ENCODE peak calls at places on chromosomes 4 and X, in nine cellular contexts. D, J, O, H, W, B, T, Q and P are unnamed samples.

GRCh38 chr4:64158648-64159326 is 250.5 kb downstream of the TECRL start:
- DNase-seq in D (no peak), J (peak), O (peak), H (no peak), W (peak), B (peak), T (peak), Q (no peak), P (no peak)

GRCh38 chrX:105744946-105745345 is 77.4 kb upstream of the NRK start:
- DNase-seq in D (no peak), J (no peak), O (no peak), H (no peak), W (no peak), B (no peak), T (no peak), Q (no peak), P (no peak)

GRCh38 chrX:134580947-134581346 is 77.3 kb downstream of the PLAC1 start:
- DNase-seq in D (no peak), J (no peak), O (no peak), H (no peak), W (no peak), B (no peak), T (no peak), Q (no peak), P (no peak)

GRCh38 chrX:48560056-48560455 is 14.2 kb upstream of the RBM3 start:
- DNase-seq in D (no peak), J (no peak), O (no peak), H (no peak), W (no peak), B (no peak), T (no peak), Q (no peak), P (no peak)

GRCh38 chr4:162791321-162791720 is 375.4 kb downstream of the NAF1 start:
- DNase-seq in D (no peak), J (no peak), O (no peak), H (no peak), W (no peak), B (no peak), T (no peak), Q (no peak), P (no peak)

GRCh38 chrX:106802063-106802387 is 448 bp upstream of the TBC1D8B start:
- DNase-seq in D (no peak), J (no peak), O (no peak), H (no peak), W (no peak), B (no peak), T (no peak), Q (no peak), P (no peak)

GRCh38 chr4:98447648-98448047 is 186.5 kb downstream of the RAP1GDS1 start:
- DNase-seq in D (no peak), J (no peak), O (no peak), H (no peak), W (peak), B (no peak), T (no peak), Q (no peak), P (no peak)

GRCh38 chr4:140813804-140814203 is 57.6 kb upstream of the TBC1D9 start:
- DNase-seq in D (no peak), J (no peak), O (no peak), H (no peak), W (no peak), B (no peak), T (no peak), Q (no peak), P (no peak)

GRCh38 chrX:41293269-41293668 is 40.7 kb upstream of the DDX3X start:
- DNase-seq in D (no peak), J (no peak), O (no peak), H (no peak), W (peak), B (no peak), T (no peak), Q (no peak), P (no peak)

GRCh38 chr4:30429813-30430466 is 290.2 kb upstream of the PCDH7 start:
- DNase-seq in D (no peak), J (no peak), O (peak), H (no peak), W (no peak), B (peak), T (no peak), Q (no peak), P (no peak)

GRCh38 chr4:128830906-128831525 is 21.5 kb downstream of the JADE1 start:
- DNase-seq in D (no peak), J (no peak), O (no peak), H (no peak), W (peak), B (no peak), T (no peak), Q (no peak), P (no peak)

GRCh38 chrX:97290199-97290598 is 406.5 kb downstream of the RPA4 start:
- DNase-seq in D (no peak), J (no peak), O (peak), H (no peak), W (peak), B (no peak), T (no peak), Q (no peak), P (no peak)

GRCh38 chr4:20292739-20293138 is 41.0 kb downstream of the SLIT2 start:
- DNase-seq in D (no peak), J (no peak), O (no peak), H (no peak), W (no peak), B (no peak), T (no peak), Q (no peak), P (no peak)

GRCh38 chr4:78644063-78644691 is 92.6 kb downstream of the ANXA3 start:
- DNase-seq in D (no peak), J (no peak), O (no peak), H (no peak), W (no peak), B (no peak), T (no peak), Q (no peak), P (no peak)
- H3K4me3 ChIP-seq in D (no peak), J (no peak), O (no peak), H (no peak), W (no peak), B (no peak), T (no peak), Q (no peak), P (no peak)

DNA sequence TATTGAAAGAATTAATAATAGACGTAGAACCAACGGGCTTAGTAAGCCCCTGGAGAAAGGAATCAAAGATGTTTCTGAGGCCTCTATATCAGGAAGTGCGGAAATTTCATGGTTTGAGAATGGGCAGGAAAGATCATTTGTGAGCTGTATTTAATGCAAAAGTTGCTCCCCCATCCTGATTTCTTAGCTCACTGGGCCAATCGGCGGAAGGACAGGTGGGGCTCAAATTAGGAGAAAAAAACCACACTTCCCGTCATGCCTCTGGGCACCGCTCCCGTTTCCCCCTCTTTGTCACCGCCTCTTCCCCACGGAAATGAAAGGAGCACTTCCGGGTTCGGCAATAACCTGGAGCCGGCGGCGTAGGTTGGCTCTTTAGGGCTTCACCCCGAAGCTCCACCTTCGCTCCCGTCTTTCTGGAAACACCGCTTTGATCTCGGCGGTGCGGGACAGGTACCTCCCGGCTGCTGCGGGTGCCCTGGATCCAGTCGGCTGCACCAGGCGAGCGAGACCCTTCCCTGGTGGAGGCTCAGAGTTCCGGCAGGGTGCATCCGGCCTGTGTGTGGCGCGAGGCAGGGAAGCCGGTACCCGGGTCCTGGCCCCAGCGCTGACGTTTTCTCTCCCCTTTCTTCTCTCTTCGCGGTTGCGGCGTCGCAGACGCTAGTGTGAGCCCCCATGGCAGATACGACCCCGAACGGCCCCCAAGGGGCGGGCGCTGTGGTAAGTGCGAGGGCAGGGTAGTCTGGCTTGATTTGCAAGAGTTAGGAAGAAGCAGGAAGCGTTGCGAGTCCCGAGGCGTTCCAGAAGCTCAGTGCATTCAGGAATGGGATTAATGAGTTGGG is at the start of gene TMEM33:
- DNase-seq in D (peak), J (peak), O (peak), H (peak), W (peak), B (peak), T (peak), Q (peak), P (peak)
- TF ChIP-seq CTCF in D (peak), J (no peak), O (peak), H (peak), W (no peak), B (no peak), T (no peak), Q (no peak), P (peak)

GRCh38 chr4:113742643-113743042 is 18.9 kb downstream of the CAMK2D start:
- DNase-seq in D (no peak), J (no peak), O (no peak), H (no peak), W (no peak), B (no peak), T (no peak), Q (no peak), P (no peak)
- H3K4me3 ChIP-seq in D (no peak), J (no peak), O (no peak), H (no peak), W (no peak), B (no peak), T (no peak), Q (no peak), P (no peak)

GRCh38 chrX:23820235-23820782 is 37.3 kb downstream of the SAT1 start:
- DNase-seq in D (no peak), J (no peak), O (no peak), H (no peak), W (no peak), B (no peak), T (no peak), Q (no peak), P (no peak)
- TF ChIP-seq CTCF in D (no peak), J (no peak), O (no peak), H (no peak), W (no peak), B (no peak), T (no peak), Q (no peak), P (no peak)

GRCh38 chrX:375181-376036 is 11.3 kb downstream of the PPP2R3B start:
- DNase-seq in D (no peak), J (no peak), O (no peak), H (no peak), W (no peak), B (no peak), T (no peak), Q (peak), P (no peak)
- H3K4me3 ChIP-seq in D (no peak), J (no peak), O (no peak), H (no peak), W (no peak), B (no peak), T (no peak), Q (no peak), P (no peak)

GRCh38 chr4:151760713-151761661 is at the start of gene GATB:
- DNase-seq in D (peak), J (peak), O (peak), H (peak), W (peak), B (peak), T (peak), Q (peak), P (peak)
- TF ChIP-seq CTCF in D (peak), J (peak), O (peak), H (peak), W (no peak), B (peak), T (peak), Q (peak), P (peak)

DNA sequence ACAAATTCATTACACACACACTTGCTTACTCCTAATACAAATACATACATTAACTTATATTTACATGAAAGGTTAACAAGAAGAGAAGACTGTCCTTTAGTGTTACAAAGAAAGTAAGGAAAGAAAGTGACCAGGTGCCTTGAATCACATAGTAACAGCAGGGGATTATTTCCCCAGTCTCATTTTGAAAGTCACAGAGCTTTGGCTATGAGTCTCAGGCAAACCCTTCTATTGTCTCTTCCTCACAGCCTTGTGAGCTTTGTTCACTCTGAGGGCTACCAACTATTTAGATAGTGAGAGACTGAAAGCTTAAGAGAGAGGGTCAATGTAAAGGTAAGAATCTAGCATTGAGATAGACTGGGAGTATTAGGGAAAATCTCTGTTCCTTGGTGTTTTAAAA is 161.6 kb downstream of the NPNT start:
- DNase-seq in D (no peak), J (no peak), O (no peak), H (no peak), W (no peak), B (no peak), T (no peak), Q (no peak), P (no peak)
- H3K4me3 ChIP-seq in D (no peak), J (no peak), O (no peak), H (no peak), W (no peak), B (no peak), T (no peak), Q (no peak), P (no peak)

GRCh38 chr4:152909901-152910300 is 26.2 kb upstream of the FHDC1 start:
- DNase-seq in D (no peak), J (no peak), O (no peak), H (no peak), W (no peak), B (no peak), T (no peak), Q (no peak), P (no peak)

GRCh38 chr4:152910521-152910920 is 25.6 kb upstream of the FHDC1 start:
- DNase-seq in D (no peak), J (no peak), O (no peak), H (no peak), W (no peak), B (no peak), T (no peak), Q (no peak), P (no peak)
- TF ChIP-seq CTCF in D (no peak), J (no peak), O (no peak), H (no peak), W (no peak), B (no peak), T (no peak), Q (no peak), P (no peak)